ENCODE peak calls at places on chromosomes 16 and 17, in seven cellular contexts. O is A549, R is heart left ventricle, X is iPS-NIHi11, V is NCI-H510A treated with DMSO at 0.1 percent for 48 hours, P is astrocyte, B is GM20000. F is an unnamed sample.

GRCh38 chr16:71327720-71328119 is 30.8 kb upstream of the CALB2 start:
- DNase-seq in V (no peak), X (no peak), B (no peak), O (no peak), P (no peak), R (no peak), F (no peak)

GRCh38 chr17:28493467-28493866 is 12.7 kb upstream of the FOXN1 start:
- DNase-seq in P (no peak), O (no peak), B (no peak), R (no peak), X (no peak), V (no peak), F (no peak)

GRCh38 chr17:58303981-58304734 is 23.4 kb upstream of the MPO start:
- DNase-seq in O (peak), B (peak), R (peak), V (peak), X (peak), P (no peak), F (peak)

GRCh38 chr16:26709175-26709574 is 357.6 kb upstream of the C16orf82 start:
- DNase-seq in B (no peak), X (peak), R (no peak), O (no peak), V (no peak), P (no peak), F (no peak)

GRCh38 chr17:81553616-81554181 is 1.5 kb upstream of the FAAP100 start:
- DNase-seq in X (no peak), P (peak), V (no peak), B (no peak), R (no peak), O (peak), F (peak)

GRCh38 chr16:27450836-27451341 is 48.9 kb downstream of the IL21R start:
- DNase-seq in R (no peak), V (no peak), B (no peak), P (no peak), O (no peak), X (no peak), F (peak)

GRCh38 chr16:22219389-22220075 is 13.5 kb downstream of the EEF2K start:
- DNase-seq in R (no peak), B (no peak), O (no peak), V (no peak), P (no peak), X (no peak), F (no peak)

GRCh38 chr16:66520406-66521194 is 29.3 kb downstream of the TK2 start:
- DNase-seq in X (no peak), R (peak), V (no peak), B (no peak), P (no peak), O (no peak), F (no peak)

GRCh38 chr17:6415616-6416015 is 19.3 kb downstream of the AIPL1 start:
- DNase-seq in R (no peak), V (no peak), O (no peak), B (no peak), X (no peak), P (no peak), F (no peak)

GRCh38 chr16:10579965-10580918 is at the start of gene EMP2:
- DNase-seq in O (peak), B (peak), R (peak), X (peak), V (peak), P (peak), F (no peak)

GRCh38 chr16:15674571-15674970 is 24.5 kb downstream of the NDE1 start:
- DNase-seq in V (no peak), O (no peak), B (no peak), R (no peak), X (no peak), P (no peak), F (no peak)

GRCh38 chr16:15493416-15494181 is 59.2 kb downstream of the BMERB1 start:
- DNase-seq in P (peak), X (no peak), B (no peak), R (no peak), O (no peak), V (peak), F (no peak)

GRCh38 chr17:83170571-83171260 is 91.3 kb downstream of the METRNL start:
- DNase-seq in B (no peak), X (no peak), O (no peak), V (no peak), P (no peak), R (no peak), F (no peak)

GRCh38 chr16:77660311-77660710 is 62.0 kb upstream of the NUDT7 start:
- DNase-seq in R (no peak), O (peak), P (peak), X (peak), V (peak), B (no peak), F (no peak)

GRCh38 chr17:27343294-27343693 is 49.4 kb downstream of the WSB1 start:
- DNase-seq in O (no peak), X (no peak), R (no peak), V (no peak), P (no peak), B (no peak), F (no peak)

GRCh38 chr16:24701521-24701951 is 27.9 kb upstream of the TNRC6A start:
- DNase-seq in X (no peak), V (no peak), B (no peak), R (no peak), O (no peak), P (peak), F (no peak)

GRCh38 chr16:50571786-50572185 is 23.6 kb downstream of the NKD1 start:
- DNase-seq in R (no peak), X (no peak), O (no peak), B (no peak), V (no peak), P (no peak), F (no peak)

GRCh38 chr17:71071837-71072236 is 902.5 kb downstream of the KCNJ2 start:
- DNase-seq in O (peak), P (peak), X (no peak), B (no peak), R (no peak), V (no peak), F (no peak)

GRCh38 chr17:62724398-62725146 is 83.5 kb downstream of the MARCHF10 start:
- DNase-seq in R (no peak), O (no peak), P (no peak), V (no peak), B (peak), X (no peak), F (peak)

GRCh38 chr17:73984981-73985380 is 218.5 kb upstream of the RPL38 start:
- DNase-seq in B (peak), O (no peak), V (peak), X (no peak), R (no peak), P (no peak), F (no peak)

GRCh38 chr16:72291531-72291981 is 119.6 kb upstream of the PMFBP1 start:
- DNase-seq in P (peak), O (peak), R (no peak), X (no peak), B (no peak), V (no peak), F (no peak)

GRCh38 chr16:10090816-10091215 is 91.4 kb downstream of the GRIN2A start:
- DNase-seq in P (peak), V (no peak), O (no peak), B (no peak), R (no peak), X (no peak), F (no peak)

GRCh38 chr16:74304164-74304834 is 7.7 kb downstream of the PSMD7 start:
- DNase-seq in X (peak), O (peak), R (no peak), V (peak), B (peak), P (no peak), F (no peak)

GRCh38 chr17:58510075-58510474 is 4.4 kb downstream of the MTMR4 start:
- DNase-seq in O (no peak), R (no peak), V (no peak), X (no peak), B (no peak), P (no peak), F (no peak)

GRCh38 chr17:39757931-39758873 is 20.5 kb downstream of the GRB7 start:
- DNase-seq in O (no peak), B (peak), R (no peak), P (peak), V (no peak), X (no peak), F (no peak)

GRCh38 chr16:57603110-57604024 is 25.1 kb upstream of the ADGRG1 start:
- DNase-seq in V (no peak), R (peak), P (no peak), X (no peak), O (no peak), B (no peak), F (no peak)

GRCh38 chr17:28071891-28072606 is 29.6 kb downstream of the NLK start:
- DNase-seq in O (no peak), R (no peak), P (peak), B (no peak), X (no peak), V (no peak), F (no peak)

GRCh38 chr16:30585022-30585399 is 486 bp downstream of the ZNF785 start:
- DNase-seq in V (peak), O (no peak), X (peak), P (no peak), R (no peak), B (peak), F (no peak)

GRCh38 chr17:2372180-2372579 is 28.7 kb downstream of the MNT start:
- DNase-seq in P (no peak), V (no peak), B (no peak), R (no peak), O (no peak), X (peak), F (no peak)

GRCh38 chr17:57215317-57215716 is 41.0 kb upstream of the MSI2 start:
- DNase-seq in P (no peak), B (no peak), X (no peak), O (no peak), R (no peak), V (no peak), F (no peak)

GRCh38 chr16:1688807-1689560 is 10.9 kb downstream of the JPT2 start:
- DNase-seq in X (no peak), V (no peak), P (peak), B (no peak), O (peak), R (peak), F (no peak)

GRCh38 chr16:27434141-27435051 is 32.4 kb downstream of the IL21R start:
- DNase-seq in V (no peak), X (no peak), B (no peak), O (no peak), P (no peak), R (peak), F (no peak)

GRCh38 chr17:74119960-74120359 is 83.5 kb upstream of the RPL38 start:
- DNase-seq in P (no peak), X (no peak), B (no peak), V (no peak), O (no peak), R (no peak), F (no peak)

GRCh38 chr16:70685938-70686375 is at the start of gene MTSS2:
- DNase-seq in X (peak), B (peak), R (peak), P (peak), O (peak), V (peak), F (no peak)

GRCh38 chr17:36936455-36936934 is 780 bp upstream of the LHX1 start:
- DNase-seq in R (no peak), X (peak), P (no peak), B (peak), V (peak), O (no peak), F (no peak)

GRCh38 chr17:73091770-73092517 is 544 bp downstream of the SLC39A11 start:
- DNase-seq in P (peak), R (no peak), X (peak), O (peak), V (peak), B (peak), F (no peak)

GRCh38 chr16:75203667-75204409 is 3.1 kb downstream of the CTRB2 start:
- DNase-seq in O (no peak), X (peak), V (no peak), R (no peak), B (no peak), P (no peak), F (no peak)

GRCh38 chr17:34484193-34484733 is 95.1 kb upstream of the TMEM132E start:
- DNase-seq in R (no peak), P (no peak), V (no peak), X (no peak), O (no peak), B (no peak), F (no peak)